ENCODE peak calls at places on chromosomes 7 and 10, in seven cellular contexts. K, Y, X, Q, O, J and C are unnamed samples.

GRCh38 chr7:55048221-55048859 is 29.5 kb downstream of the EGFR start:
- DNase-seq in K (no peak), Y (peak; percentile 25), X (no peak), Q (no peak), O (no peak), J (no peak), C (no peak)

GRCh38 chr10:7405637-7406036 is 5.2 kb downstream of the SFMBT2 start:
- DNase-seq in K (no peak), Y (no peak), X (no peak), Q (no peak), O (no peak), J (no peak), C (no peak)

GRCh38 chr10:99292159-99292558 is 37.0 kb upstream of the CNNM1 start:
- DNase-seq in K (no peak), Y (peak; percentile 97), X (no peak), Q (no peak), O (peak; percentile 85), J (no peak), C (peak; percentile 70)

GRCh38 chr10:74598891-74599566 is 227.4 kb upstream of the KAT6B start:
- DNase-seq in K (no peak), Y (no peak), X (no peak), Q (no peak), O (peak; percentile 7), J (no peak), C (peak; percentile 7)

GRCh38 chr10:112981553-112981952 is 31.5 kb downstream of the TCF7L2 start:
- DNase-seq in K (peak; percentile 16), Y (no peak), X (no peak), Q (peak; percentile 66), O (peak; percentile 52), J (no peak), C (no peak)

GRCh38 chr10:59896186-59896585 is 10.2 kb downstream of the CCDC6 start:
- DNase-seq in K (no peak), Y (no peak), X (no peak), Q (no peak), O (no peak), J (no peak), C (no peak)

GRCh38 chr10:75405201-75406143 is 3.9 kb upstream of the ZNF503 start:
- DNase-seq in K (no peak), Y (no peak), X (peak; percentile 75), Q (no peak), O (no peak), J (no peak), C (no peak)

GRCh38 chr7:32059289-32060045 is 10.7 kb downstream of the PDE1C start:
- DNase-seq in K (no peak), Y (peak; percentile 56), X (no peak), Q (no peak), O (peak; percentile 86), J (no peak), C (no peak)

GRCh38 chr7:70627488-70627887 is 504.5 kb upstream of the GALNT17 start:
- DNase-seq in K (no peak), Y (no peak), X (no peak), Q (no peak), O (no peak), J (no peak), C (no peak)

GRCh38 chr10:58217612-58218011 is 50.1 kb downstream of the IPMK start:
- DNase-seq in K (peak; percentile 8), Y (peak; percentile 43), X (no peak), Q (no peak), O (peak; percentile 41), J (no peak), C (peak; percentile 29)